ENCODE peak calls at places on chromosome 19, in four cellular contexts. U, L, Y and O are unnamed samples.

GRCh38 chr19:29672933-29673336 is 7.7 kb downstream of the PLEKHF1 start:
- ATAC-seq in U (no peak), L (no peak), Y (no peak), O (no peak)

GRCh38 chr19:42129399-42130253 is 2.6 kb downstream of the POU2F2 start:
- ATAC-seq in U (no peak), L (no peak), Y (no peak), O (peak)

GRCh38 chr19:7605490-7606222 is 10.0 kb downstream of the CAMSAP3 start:
- ATAC-seq in U (no peak), L (peak), Y (peak), O (no peak)

GRCh38 chr19:3161453-3161852 is 17.1 kb upstream of the S1PR4 start:
- ATAC-seq in U (no peak), L (no peak), Y (no peak), O (no peak)

GRCh38 chr19:35021016-35021415 is 9.3 kb upstream of the SCN1B start:
- ATAC-seq in U (no peak), L (no peak), Y (no peak), O (no peak)

GRCh38 chr19:11288349-11288748 is 7.6 kb upstream of the TSPAN16 start:
- ATAC-seq in U (no peak), L (peak), Y (peak), O (no peak)

GRCh38 chr19:39098365-39099269 is 14.4 kb downstream of the ACP7 start:
- ATAC-seq in U (no peak), L (no peak), Y (no peak), O (no peak)

GRCh38 chr19:11130824-11131455 is 24.6 kb downstream of the SPC24 start:
- ATAC-seq in U (peak), L (peak), Y (peak), O (peak)

GRCh38 chr19:55088021-55088451 is 12.4 kb downstream of the EPS8L1 start:
- ATAC-seq in U (no peak), L (no peak), Y (no peak), O (no peak)

GRCh38 chr19:29542327-29542726 is 16.5 kb downstream of the VSTM2B start:
- ATAC-seq in U (no peak), L (no peak), Y (no peak), O (no peak)

GRCh38 chr19:38565686-38566105 is 52.1 kb downstream of the MAP4K1 start:
- ATAC-seq in U (no peak), L (no peak), Y (no peak), O (no peak)

GRCh38 chr19:17948474-17948966 is 15.7 kb downstream of the CCDC124 start:
- ATAC-seq in U (no peak), L (no peak), Y (no peak), O (no peak)

GRCh38 chr19:4449022-4449825 is 8.4 kb downstream of the UBXN6 start:
- ATAC-seq in U (peak), L (peak), Y (no peak), O (peak)

GRCh38 chr19:18418034-18418724 is 1.0 kb upstream of the SSBP4 start:
- ATAC-seq in U (peak), L (peak), Y (no peak), O (no peak)

GRCh38 chr19:4707322-4707721 is 16.3 kb downstream of the DPP9 start:
- ATAC-seq in U (no peak), L (no peak), Y (no peak), O (no peak)

GRCh38 chr19:41928221-41928683 is at the start of gene ERFL:
- ATAC-seq in U (no peak), L (peak), Y (peak), O (no peak)

GRCh38 chr19:35000338-35000646 is 169 bp downstream of the GRAMD1A start:
- ATAC-seq in U (no peak), L (peak), Y (no peak), O (no peak)

GRCh38 chr19:47100290-47100689 is 13.3 kb downstream of the ZC3H4 start:
- ATAC-seq in U (no peak), L (no peak), Y (no peak), O (no peak)

GRCh38 chr19:5292453-5292842 is 48.2 kb downstream of the PTPRS start:
- ATAC-seq in U (no peak), L (peak), Y (peak), O (no peak)

GRCh38 chr19:45955905-45956608 is 17.6 kb downstream of the NOVA2 start:
- ATAC-seq in U (peak), L (no peak), Y (no peak), O (peak)

GRCh38 chr19:45952341-45952690 is 21.3 kb downstream of the NOVA2 start:
- ATAC-seq in U (no peak), L (no peak), Y (no peak), O (no peak)

GRCh38 chr19:45954132-45954531 is 19.5 kb downstream of the NOVA2 start:
- ATAC-seq in U (peak), L (no peak), Y (no peak), O (no peak)

GRCh38 chr19:45952691-45953505 is 20.8 kb downstream of the NOVA2 start:
- ATAC-seq in U (no peak), L (peak), Y (peak), O (no peak)

DNA sequence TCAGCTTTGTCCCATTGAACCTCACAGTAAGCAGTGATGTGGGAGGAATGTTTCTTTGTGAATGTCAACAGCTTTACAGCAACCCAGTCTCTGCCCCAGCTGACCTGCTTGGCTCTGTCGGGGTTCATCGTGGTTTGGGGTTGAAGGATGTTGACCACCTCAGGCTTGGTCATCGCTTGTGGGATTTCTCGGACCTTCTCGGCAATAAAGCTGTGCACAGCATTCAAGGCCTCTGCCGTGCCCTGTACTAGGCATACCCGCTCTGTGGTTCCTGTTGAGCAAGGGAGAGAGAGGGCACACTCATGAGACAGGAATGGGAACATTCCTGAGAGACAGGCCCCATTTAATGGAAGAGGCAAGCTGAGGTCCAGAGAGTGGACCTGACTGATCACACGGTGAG is 20.0 kb downstream of the NOVA2 start:
- ATAC-seq in U (no peak), L (no peak), Y (no peak), O (no peak)
- H3K4me3 ChIP-seq in U (no peak), L (no peak), Y (no peak), O (no peak)

DNA sequence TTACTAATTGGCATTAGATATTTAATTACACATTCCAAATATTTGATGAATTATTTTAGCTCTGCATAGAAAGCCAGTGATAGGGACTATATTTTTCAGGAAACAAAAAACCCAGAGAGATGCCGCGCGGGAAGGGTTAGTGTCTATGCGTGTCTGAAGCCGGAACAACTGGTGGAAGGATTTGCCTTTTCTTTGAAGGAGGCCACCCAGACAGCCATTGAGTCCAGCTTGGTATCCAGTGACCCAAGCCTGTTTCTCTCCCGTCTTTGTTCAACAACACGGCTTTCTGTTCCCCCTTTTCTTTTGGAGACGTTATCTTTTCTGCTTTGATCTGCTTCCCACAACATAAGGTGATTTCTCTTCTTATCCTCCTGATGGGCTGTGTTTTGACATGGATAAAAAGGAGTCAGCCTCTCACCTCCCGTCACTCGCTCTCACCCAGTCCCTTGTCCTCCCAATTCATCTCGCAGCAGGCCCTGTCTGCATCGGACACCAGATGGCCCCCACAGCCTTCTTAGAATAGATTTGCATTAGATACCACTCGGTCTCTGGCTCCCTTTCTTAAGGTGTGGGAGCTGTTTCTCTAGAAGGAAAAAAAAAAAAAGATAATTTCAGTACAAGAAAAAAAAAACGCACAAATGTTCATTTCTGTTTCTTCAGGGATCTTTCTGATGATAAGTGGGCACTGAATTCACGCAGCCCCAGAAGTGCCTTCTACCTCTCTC is 361.8 kb downstream of the ZNF536 start:
- ATAC-seq in U (no peak), L (no peak), Y (no peak), O (no peak)
- TF ChIP-seq CTCF in U (no peak), L (no peak), Y (no peak), O (no peak)

DNA sequence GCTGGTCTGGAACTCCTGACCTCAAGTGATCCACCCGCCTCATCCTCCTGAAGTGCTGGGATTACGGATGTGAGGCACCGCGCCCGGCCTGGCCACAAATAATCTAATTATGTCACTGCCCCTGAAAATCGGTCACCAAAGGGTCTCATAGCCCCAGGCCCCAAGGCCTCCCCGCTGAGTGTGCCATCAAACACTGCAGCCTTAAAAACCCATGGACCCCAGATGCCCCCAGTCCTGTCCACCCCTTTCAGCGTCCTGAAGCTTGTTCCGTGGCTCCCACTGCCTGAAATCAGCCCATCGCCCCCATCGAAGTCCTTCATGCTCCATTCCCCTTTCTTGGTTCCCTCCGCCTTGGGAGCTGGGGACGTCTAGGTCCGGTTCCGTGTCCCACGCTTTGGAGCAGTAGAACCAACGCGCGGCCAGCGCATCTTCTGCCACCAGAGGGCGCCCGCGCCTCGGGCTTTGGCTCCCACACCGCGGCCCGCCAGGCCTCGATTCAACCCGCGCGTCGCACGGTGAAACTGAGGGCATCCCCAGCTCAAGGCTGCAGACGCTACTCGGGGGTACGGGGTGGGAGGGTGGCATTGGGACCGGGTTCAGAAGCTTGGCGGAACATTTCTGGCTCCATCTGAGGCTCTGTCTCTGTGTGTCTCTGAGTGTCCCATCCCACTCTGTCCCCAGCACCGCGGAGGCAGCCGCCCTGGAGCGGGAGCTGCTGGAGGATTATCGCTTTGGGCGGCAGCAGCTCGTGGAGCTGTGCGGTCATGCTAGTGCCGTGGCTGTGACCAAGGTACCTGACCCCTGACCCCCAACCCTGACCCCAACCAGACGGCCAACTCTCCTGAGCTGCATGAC is 3.5 kb downstream of the YJEFN3 start:
- ATAC-seq in U (peak), L (peak), Y (peak), O (peak)
- TF ChIP-seq POLR2AphosphoS5 in U (no peak), L (no peak), Y (no peak), O (no peak)

DNA sequence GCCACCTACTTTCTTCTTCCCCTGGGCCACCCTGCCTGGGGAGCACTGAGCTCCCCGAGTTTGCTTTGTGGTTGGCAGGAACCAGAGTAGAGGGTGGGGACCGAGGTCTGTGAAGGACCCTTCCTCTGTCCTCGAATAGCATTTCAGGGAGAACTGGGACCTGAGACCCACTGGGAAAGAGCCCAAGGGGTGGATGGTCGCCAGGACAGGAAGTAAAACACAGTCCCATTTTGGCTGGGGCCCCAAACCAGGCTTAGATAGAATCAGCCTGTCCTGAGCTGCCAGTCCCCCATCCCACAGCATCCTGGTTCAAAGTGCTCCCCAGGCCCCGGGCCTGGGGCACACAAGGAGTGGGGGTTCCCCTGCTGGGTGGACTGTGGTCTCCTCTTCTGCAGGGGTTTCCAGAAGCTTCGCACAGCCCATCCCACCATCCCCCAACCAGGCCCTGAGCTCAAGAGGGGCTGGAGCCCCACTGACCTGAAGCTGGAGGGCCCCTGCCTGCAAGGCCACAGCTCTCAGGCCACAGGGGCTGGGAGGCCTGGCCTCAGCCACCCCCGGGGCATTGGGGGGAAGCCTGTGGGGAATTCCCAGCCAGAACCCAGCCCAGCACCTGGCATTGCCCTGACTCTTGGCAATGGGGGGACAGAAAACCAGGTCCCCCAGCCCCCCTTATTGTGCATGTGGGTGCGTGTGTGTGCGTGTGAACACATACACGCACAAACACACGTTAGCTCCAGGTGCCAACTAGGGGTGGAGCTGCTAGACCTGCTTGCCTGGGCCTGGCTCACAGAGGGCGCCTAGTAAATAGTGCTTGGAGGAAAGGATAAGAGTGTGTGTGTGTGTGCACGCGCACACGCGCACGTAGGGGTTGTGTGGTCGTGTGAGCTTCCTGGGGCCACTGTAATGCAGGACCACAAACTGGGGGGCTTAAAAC is 994 bp upstream of the MKNK2 start:
- ATAC-seq in U (no peak), L (peak), Y (no peak), O (no peak)
- H3K4me3 ChIP-seq in U (no peak), L (peak), Y (peak), O (no peak)

GRCh38 chr19:15869109-15869555 is 28.7 kb downstream of the CYP4F2 start:
- ATAC-seq in U (peak), L (peak), Y (peak), O (peak)
- TF ChIP-seq CTCF in U (peak), L (peak), Y (peak), O (peak)

DNA sequence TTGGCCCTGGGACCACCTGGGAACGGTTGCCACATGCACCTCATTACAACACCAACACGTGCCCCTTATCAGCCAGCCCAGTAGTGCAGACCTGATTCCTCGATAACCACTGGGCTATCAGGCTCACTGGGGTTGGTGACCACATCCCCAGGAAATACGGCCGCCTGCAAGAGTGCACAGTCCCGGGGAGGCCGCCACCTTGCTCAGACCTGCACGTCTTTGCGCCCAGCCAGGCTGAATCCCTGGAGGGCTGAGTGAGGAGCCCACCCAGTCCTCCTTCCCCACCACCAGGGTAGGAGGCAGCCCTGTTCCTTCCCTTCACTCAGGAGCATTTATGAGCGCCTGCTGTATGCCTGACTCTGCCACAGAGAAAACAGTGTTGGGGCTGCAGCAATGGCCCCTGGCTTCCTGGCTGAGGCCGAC is 67.8 kb downstream of the CEBPG start:
- ATAC-seq in U (no peak), L (no peak), Y (peak), O (no peak)
- TF ChIP-seq POLR2AphosphoS5 in U (no peak), L (no peak), Y (no peak), O (no peak)

DNA sequence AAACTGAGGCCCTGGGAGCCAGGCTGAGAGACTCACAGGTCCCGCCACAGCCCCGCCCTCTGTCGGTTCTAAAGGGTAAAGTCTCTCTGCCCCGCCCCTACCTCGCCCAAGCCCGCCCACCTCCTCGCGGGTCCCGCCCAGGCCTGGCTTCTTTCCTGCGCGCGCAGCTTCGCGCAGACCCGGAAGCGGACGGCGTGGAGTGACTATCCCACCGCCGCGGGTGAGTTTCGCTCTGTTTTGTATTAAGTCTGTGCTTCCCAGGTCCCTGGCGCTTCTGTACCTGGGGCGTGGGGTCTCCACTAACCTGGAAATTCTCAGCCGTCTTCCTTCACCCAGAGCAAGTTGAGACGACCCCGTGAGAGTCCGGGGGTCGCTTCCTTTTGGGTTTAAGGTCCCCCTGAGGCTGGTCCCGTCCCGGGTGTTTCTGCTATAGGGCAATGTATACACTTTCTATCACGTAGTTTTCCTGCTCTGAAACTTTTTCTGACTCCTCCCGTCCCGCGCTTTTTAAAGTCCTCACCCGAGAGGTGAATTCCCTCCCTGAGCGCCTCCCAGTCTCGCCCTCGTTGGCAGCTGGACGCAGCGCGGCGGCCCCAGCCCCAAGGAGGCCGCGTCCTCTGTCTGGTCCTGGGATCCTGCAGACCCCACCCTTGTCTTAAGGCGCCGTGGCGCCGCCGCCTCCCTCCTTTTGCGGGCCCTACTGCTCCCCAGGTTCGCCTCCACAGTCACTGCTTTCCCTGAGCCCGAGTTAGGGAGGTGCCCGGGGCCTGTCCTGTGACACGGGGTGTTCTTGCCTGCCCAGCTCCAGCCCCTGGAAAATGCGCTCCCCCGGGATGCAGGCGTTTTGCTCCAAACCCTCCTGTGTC is at the start of gene ZNF765:
- ATAC-seq in U (peak), L (peak), Y (peak), O (peak)
- H3K4me3 ChIP-seq in U (peak), L (peak), Y (peak), O (peak)

GRCh38 chr19:45976180-45976579 is 2.5 kb upstream of the NOVA2 start:
- ATAC-seq in U (no peak), L (no peak), Y (no peak), O (no peak)

GRCh38 chr19:45978156-45978555 is 4.5 kb upstream of the NOVA2 start:
- ATAC-seq in U (no peak), L (no peak), Y (no peak), O (no peak)

GRCh38 chr19:45985321-45985720 is 9.9 kb upstream of the CCDC61 start:
- ATAC-seq in U (no peak), L (no peak), Y (no peak), O (no peak)

DNA sequence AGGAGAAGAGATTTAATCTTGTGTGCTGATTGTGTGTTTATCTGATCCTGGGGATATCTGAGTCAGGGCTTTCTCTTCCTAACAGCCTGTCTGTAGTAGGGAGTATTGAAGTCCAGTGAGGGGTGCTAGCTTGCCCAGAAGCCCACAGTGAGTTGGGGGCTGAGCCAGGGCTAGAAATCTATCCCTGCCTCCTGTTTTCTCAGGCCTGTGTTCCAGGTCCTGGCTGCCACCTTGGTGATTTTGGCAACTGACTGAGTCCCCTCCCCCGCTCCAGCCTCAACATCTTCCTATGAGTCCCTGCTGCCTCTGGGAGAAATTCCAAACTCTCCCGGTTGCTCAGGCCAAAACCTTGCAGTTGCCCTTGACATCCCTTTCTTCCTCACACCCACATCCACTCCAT is 7.7 kb upstream of the NOVA2 start:
- ATAC-seq in U (no peak), L (no peak), Y (no peak), O (no peak)
- TF ChIP-seq CTCF in U (no peak), L (no peak), Y (no peak), O (no peak)

GRCh38 chr19:16895467-16896097 is 6.8 kb downstream of the F2RL3 start:
- ATAC-seq in U (no peak), L (no peak), Y (peak), O (no peak)
- TF ChIP-seq POLR2AphosphoS5 in U (no peak), L (no peak), Y (no peak), O (no peak)